ENCODE peak calls at places on chromosomes 6 and 20, in five cellular contexts. D, M, U, F and W are unnamed samples.

GRCh38 chr6:149150999-149151398 is 166.5 kb upstream of the TAB2 start:
- DNase-seq in D (no peak), M (no peak), U (no peak), F (no peak), W (no peak)

GRCh38 chr6:4727236-4727635 is 49.0 kb upstream of the CDYL start:
- DNase-seq in D (no peak), M (no peak), U (no peak), F (no peak), W (no peak)

GRCh38 chr20:43857932-43858331 is 56.7 kb upstream of the TOX2 start:
- DNase-seq in D (no peak), M (no peak), U (no peak), F (no peak), W (no peak)

GRCh38 chr6:6806793-6807518 is 218.4 kb downstream of the LY86 start:
- DNase-seq in D (no peak), M (peak; percentile 33), U (no peak), F (no peak), W (no peak)

GRCh38 chr6:56420296-56420695 is 172.9 kb upstream of the COL21A1 start:
- DNase-seq in D (peak; percentile 12), M (no peak), U (no peak), F (no peak), W (no peak)

GRCh38 chr6:108363756-108364356 is 69.0 kb downstream of the AFG1L start:
- DNase-seq in D (no peak), M (no peak), U (no peak), F (no peak), W (no peak)

GRCh38 chr6:23213193-23213592 is 643.8 kb downstream of the HDGFL1 start:
- DNase-seq in D (peak; percentile 59), M (peak; percentile 8), U (no peak), F (peak; percentile 76), W (no peak)

GRCh38 chr6:168559574-168560098 is 118.7 kb downstream of the SMOC2 start:
- DNase-seq in D (no peak), M (peak; percentile 16), U (no peak), F (no peak), W (no peak)

GRCh38 chr6:166435574-166435973 is 52.8 kb upstream of the MPC1 start:
- DNase-seq in D (no peak), M (no peak), U (no peak), F (no peak), W (peak; percentile 49)

GRCh38 chr6:42050897-42051653 is 751 bp downstream of the TAF8 start:
- DNase-seq in D (no peak), M (no peak), U (no peak), F (peak; percentile 30), W (no peak)

GRCh38 chr20:50561379-50562078 is 51.3 kb downstream of the PTPN1 start:
- DNase-seq in D (peak; percentile 97), M (peak; percentile 94), U (no peak), F (peak; percentile 99), W (no peak)

GRCh38 chr6:12577124-12577845 is 139.3 kb upstream of the PHACTR1 start:
- DNase-seq in D (no peak), M (peak; percentile 36), U (no peak), F (peak; percentile 64), W (no peak)

GRCh38 chr6:34630040-34630439 is 66.5 kb downstream of the ILRUN start:
- DNase-seq in D (peak; percentile 91), M (peak; percentile 95), U (no peak), F (peak; percentile 98), W (no peak)

GRCh38 chr6:43076093-43076927 is at the start of gene PTK7:
- DNase-seq in D (peak; percentile 36), M (peak; percentile 59), U (no peak), F (peak; percentile 54), W (no peak)

GRCh38 chr6:77463881-77464867 is 883 bp upstream of the HTR1B start:
- DNase-seq in D (no peak), M (no peak), U (no peak), F (no peak), W (no peak)

GRCh38 chr6:15453622-15454021 is 207.8 kb downstream of the JARID2 start:
- DNase-seq in D (no peak), M (no peak), U (no peak), F (no peak), W (no peak)

GRCh38 chr6:145688493-145688905 is 46.8 kb downstream of the EPM2A start:
- DNase-seq in D (peak; percentile 82), M (peak; percentile 25), U (no peak), F (peak; percentile 86), W (no peak)

GRCh38 chr6:4435981-4436445 is 300.6 kb upstream of the ECI2 start:
- DNase-seq in D (no peak), M (no peak), U (no peak), F (no peak), W (no peak)

GRCh38 chr6:42879372-42880239 is at the start of gene RPL7L1:
- DNase-seq in D (peak; percentile 88), M (peak; percentile 90), U (peak; percentile 77), F (peak; percentile 87), W (peak; percentile 78)

GRCh38 chr6:101640131-101640530 is 246.6 kb downstream of the GRIK2 start:
- DNase-seq in D (no peak), M (peak; percentile 17), U (no peak), F (no peak), W (no peak)

GRCh38 chr6:101650402-101651100 is 257.0 kb downstream of the GRIK2 start:
- DNase-seq in D (no peak), M (no peak), U (no peak), F (no peak), W (no peak)

DNA sequence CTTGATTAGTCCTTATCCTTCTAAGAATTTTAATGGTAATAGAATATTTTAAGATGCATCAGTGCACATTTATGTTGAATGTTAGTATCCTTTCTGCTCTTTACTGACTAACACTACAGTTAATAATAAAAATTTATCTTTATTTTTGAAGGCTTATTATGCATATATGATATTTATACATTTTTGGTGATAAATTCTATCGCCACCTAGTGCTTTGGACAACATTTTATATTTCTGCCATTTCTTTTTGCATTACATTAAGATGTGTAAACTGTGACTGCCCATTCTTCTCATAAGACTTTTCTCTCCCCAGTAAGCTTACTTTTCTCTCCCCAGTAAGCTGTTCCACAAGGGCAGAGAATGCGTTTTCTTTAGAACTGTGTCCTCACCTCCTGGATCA is 252.3 kb downstream of the GRIK2 start:
- DNase-seq in D (no peak), M (no peak), U (no peak), F (no peak), W (no peak)
- TF ChIP-seq CTCF in D (peak; percentile 13), M (no peak), U (no peak), F (peak; percentile 25), W (no peak)

GRCh38 chr6:39902786-39903465 is 31.3 kb downstream of the MOCS1 start:
- DNase-seq in D (no peak), M (no peak), U (no peak), F (no peak), W (no peak)

GRCh38 chr6:39906318-39906761 is 27.9 kb downstream of the MOCS1 start:
- DNase-seq in D (no peak), M (no peak), U (no peak), F (no peak), W (no peak)

GRCh38 chr6:39905640-39905975 is 28.7 kb downstream of the MOCS1 start:
- DNase-seq in D (no peak), M (no peak), U (no peak), F (no peak), W (no peak)

GRCh38 chr6:39903656-39904055 is 30.6 kb downstream of the MOCS1 start:
- DNase-seq in D (no peak), M (no peak), U (no peak), F (no peak), W (no peak)

DNA sequence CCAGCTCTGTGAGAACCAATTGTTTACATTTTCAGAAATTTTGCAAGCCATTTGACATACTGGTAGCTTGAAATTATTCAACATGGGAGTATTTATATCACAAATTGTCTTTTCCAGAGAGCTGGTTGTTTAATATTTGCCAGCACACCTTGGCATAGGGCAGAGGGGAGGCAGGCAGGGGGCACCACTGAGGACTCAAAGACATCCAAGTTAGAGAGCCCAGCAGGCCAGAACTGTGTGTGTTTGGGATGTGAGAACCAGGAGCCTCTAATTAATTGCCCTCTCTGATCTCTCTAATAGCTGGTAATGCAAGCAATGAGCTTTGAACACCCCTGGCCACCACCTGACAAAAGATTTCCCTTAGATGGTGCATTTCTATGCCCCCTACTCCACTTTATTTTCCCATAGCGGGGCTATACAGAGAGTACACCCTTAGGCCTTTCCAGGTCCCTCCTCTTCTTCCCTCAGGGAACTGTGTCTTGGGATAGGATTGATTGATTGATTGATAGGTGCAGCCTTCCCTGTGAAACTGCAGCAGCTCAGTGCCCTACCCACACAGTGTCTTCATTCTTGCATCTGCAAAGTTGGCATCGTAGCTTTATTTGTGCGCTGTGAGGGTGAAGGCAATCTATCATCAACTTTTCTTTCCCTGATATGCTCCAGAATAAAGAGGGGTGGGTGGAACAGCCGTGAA is 29.2 kb downstream of the MOCS1 start:
- DNase-seq in D (no peak), M (no peak), U (no peak), F (no peak), W (no peak)
- TF ChIP-seq CTCF in D (no peak), M (no peak), U (no peak), F (no peak), W (no peak)

DNA sequence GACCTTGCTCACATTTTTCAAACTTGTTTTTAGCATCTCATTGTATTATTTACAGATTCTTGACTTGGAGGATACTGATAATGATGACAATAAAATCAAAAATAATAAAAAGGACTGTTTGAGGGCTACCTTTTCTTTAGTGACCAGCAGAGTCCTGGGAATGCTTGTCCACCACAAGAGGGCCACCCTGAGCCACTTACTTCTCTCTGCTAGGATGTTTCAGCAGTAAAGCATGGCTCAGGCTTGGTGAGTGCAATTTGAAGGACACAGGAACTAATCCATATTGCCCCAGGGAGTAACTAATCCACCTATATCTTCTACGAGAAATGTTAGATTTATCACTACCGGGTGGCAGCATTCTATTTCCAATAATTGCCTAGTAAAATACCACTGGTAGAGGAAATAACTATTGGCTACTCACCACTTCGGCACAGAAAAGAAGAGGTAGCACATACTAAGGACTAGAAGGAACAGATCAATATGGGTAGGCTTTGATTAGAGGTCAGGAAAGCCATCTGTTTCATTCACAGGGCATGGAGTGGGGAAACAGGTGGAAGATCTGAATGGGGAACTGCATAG is 5.8 kb upstream of the KIAA0408 start:
- DNase-seq in D (peak; percentile 75), M (peak; percentile 82), U (peak; percentile 37), F (peak; percentile 78), W (no peak)
- TF ChIP-seq CTCF in D (peak; percentile 97), M (peak; percentile 98), U (peak; percentile 78), F (peak; percentile 88), W (peak; percentile 55)

DNA sequence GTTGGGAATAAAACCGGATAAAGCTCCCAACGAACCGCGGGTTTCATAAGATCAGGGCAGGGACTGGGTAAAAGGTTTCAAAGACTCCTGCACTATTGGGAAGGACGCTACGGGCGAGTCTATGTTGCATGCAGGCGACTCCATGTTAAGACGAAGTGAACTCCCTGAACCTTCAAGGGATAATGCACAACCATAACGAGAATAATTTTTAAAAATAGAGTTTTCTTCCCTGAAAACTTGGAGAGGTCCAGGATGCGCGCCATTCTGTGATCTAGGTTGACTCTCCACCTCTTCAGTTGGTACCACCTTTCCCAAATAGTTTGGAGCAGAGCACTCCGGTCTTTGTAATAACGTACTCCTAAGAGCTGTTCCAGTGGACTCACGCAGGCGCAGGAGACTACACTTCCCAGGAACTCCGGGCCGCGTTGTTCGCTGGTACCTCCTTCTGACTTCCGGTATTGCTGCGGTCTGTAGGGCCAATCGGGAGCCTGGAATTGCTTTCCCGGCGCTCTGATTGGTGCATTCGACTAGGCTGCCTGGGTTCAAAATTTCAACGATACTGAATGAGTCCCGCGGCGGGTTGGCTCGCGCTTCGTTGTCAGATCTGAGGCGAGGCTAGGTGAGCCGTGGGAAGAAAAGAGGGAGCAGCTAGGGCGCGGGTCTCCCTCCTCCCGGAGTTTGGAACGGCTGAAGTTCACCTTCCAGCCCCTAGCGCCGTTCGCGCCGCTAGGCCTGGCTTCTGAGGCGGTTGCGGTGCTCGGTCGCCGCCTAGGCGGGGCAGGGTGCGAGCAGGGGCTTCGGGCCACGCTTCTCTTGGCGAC is at the start of gene TPX2:
- DNase-seq in D (peak; percentile 97), M (peak; percentile 97), U (peak; percentile 71), F (peak; percentile 96), W (peak; percentile 44)
- TF ChIP-seq CTCF in D (peak; percentile 1), M (peak; percentile 1), U (no peak), F (peak; percentile 17), W (no peak)